ENCODE peak calls at places on chromosomes 13 and 19, in five cellular contexts. B, V, J, P and R are unnamed samples.
A peak's percentile ranks its signal among the peaks of the same experiment; 100 is the strongest.

GRCh38 chr13:60090579-60090978 is 73.1 kb downstream of the DIAPH3 start:
- DNase-seq in B (no peak), P (no peak), J (no peak), V (no peak), R (no peak)

GRCh38 chr13:40580566-40581276 is 85.7 kb downstream of the FOXO1 start:
- DNase-seq in P (no peak), B (no peak), J (no peak), V (no peak), R (no peak)

GRCh38 chr19:718251-719024 is 9.7 kb downstream of the PALM start:
- DNase-seq in J (no peak), B (no peak), V (no peak), P (no peak), R (no peak)

GRCh38 chr19:23817519-23817918 is 58.8 kb upstream of the ZNF681 start:
- DNase-seq in J (no peak), B (peak; percentile 5), V (peak; percentile 14), P (no peak), R (no peak)

GRCh38 chr13:26719356-26719945 is 41.1 kb downstream of the GPR12 start:
- DNase-seq in J (no peak), B (no peak), P (no peak), V (no peak), R (no peak)

GRCh38 chr19:14175351-14175792 is 30.6 kb downstream of the ADGRL1 start:
- DNase-seq in V (no peak), J (no peak), B (no peak), P (no peak), R (no peak)

GRCh38 chr19:2616741-2617392 is 85.6 kb downstream of the GNG7 start:
- DNase-seq in B (no peak), P (no peak), J (peak; percentile 37), V (no peak), R (no peak)

GRCh38 chr19:32287811-32288227 is 57.6 kb upstream of the ZNF507 start:
- DNase-seq in V (peak; percentile 29), J (peak; percentile 72), B (peak; percentile 68), P (peak; percentile 59), R (no peak)

GRCh38 chr19:3114018-3114726 is 20.0 kb downstream of the GNA11 start:
- DNase-seq in B (no peak), V (no peak), P (no peak), J (no peak), R (no peak)

GRCh38 chr13:62113145-62113544 is 697.5 kb upstream of the PCDH20 start:
- DNase-seq in V (no peak), J (no peak), P (no peak), B (no peak), R (no peak)

GRCh38 chr13:61954092-61954491 is 538.4 kb upstream of the PCDH20 start:
- DNase-seq in V (no peak), P (no peak), J (no peak), B (no peak), R (no peak)

GRCh38 chr13:45194081-45194939 is 6.5 kb downstream of the KCTD4 start:
- DNase-seq in J (peak; percentile 37), P (no peak), B (peak; percentile 43), V (peak; percentile 69), R (no peak)

GRCh38 chr19:50818859-50819472 is 4.6 kb downstream of the KLK1 start:
- DNase-seq in B (no peak), V (no peak), J (no peak), P (no peak), R (peak; percentile 62)

GRCh38 chr13:79812070-79812850 is 331.3 kb downstream of the NDFIP2 start:
- DNase-seq in J (no peak), V (no peak), P (no peak), B (no peak), R (peak; percentile 58)

GRCh38 chr19:46372901-46373572 is 26.1 kb downstream of the PPP5C start:
- DNase-seq in V (no peak), B (peak; percentile 18), J (no peak), P (no peak), R (no peak)

GRCh38 chr13:62598708-62599107 is 1183.1 kb upstream of the PCDH20 start:
- DNase-seq in J (no peak), V (no peak), P (no peak), B (no peak), R (no peak)

GRCh38 chr13:48043789-48044503 is 6.4 kb downstream of the NUDT15 start:
- DNase-seq in B (peak; percentile 35), P (peak; percentile 28), V (peak; percentile 16), J (no peak), R (no peak)

GRCh38 chr13:109385161-109385560 is 401.2 kb downstream of the IRS2 start:
- DNase-seq in J (no peak), P (peak; percentile 74), V (peak; percentile 11), B (no peak), R (no peak)

GRCh38 chr13:99404005-99404755 is 97.0 kb upstream of the GPR183 start:
- DNase-seq in B (no peak), V (peak; percentile 59), J (no peak), P (no peak), R (no peak)

GRCh38 chr19:2426661-2427322 is 594 bp downstream of the TIMM13 start:
- DNase-seq in V (peak; percentile 35), J (peak; percentile 35), P (no peak), B (peak; percentile 27), R (no peak)

GRCh38 chr19:30082611-30083010 is 140.6 kb downstream of the URI1 start:
- DNase-seq in B (no peak), V (no peak), J (no peak), P (no peak), R (no peak)

GRCh38 chr13:98575009-98575866 is 1.7 kb downstream of the STK24 start:
- DNase-seq in P (no peak), V (peak; percentile 34), B (no peak), J (no peak), R (no peak)

GRCh38 chr13:32902898-32903297 is 113.3 kb upstream of the KL start:
- DNase-seq in B (no peak), P (no peak), J (peak; percentile 85), V (no peak), R (no peak)

DNA sequence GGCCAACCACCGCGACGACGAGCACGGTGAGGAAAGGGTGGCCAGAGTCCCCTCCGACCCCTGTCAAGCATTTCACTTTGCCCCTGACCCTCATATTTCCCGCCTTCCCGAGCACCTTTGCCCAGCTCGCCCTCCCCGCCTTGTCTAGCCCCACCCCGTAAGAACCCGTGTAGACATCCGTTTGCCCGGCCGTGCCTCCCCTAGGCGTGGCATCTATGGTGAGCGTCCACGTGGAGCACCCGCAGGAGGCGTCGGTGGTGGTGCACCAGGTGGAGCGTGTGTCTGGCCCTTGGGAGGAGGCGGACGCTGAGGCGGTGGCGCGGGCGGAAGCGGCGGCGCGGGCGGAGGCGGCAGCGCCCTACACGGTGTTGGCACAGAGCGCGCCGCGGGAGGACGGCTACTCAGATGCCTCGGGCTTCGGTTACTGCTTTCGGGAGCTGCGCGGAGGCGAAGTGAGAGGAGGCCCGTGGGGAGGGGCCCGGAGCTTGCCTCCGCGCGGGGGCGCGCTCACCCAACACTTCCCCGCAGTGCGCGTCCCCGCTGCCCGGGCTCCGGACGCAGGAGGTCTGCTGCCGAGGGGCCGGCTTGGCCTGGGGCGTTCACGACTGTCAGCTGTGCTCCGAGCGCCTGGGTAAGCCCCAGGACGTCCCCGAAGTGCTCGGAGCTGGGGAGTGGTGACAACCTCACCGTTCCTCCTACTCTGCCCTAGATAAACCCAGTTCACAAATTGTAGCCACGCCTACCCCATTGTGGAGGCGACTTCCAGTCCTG is 4.2 kb downstream of the LTBP4 start:
- DNase-seq in J (peak; percentile 72), B (peak; percentile 30), P (no peak), V (peak; percentile 95), R (peak; percentile 84)
- TF ChIP-seq CTCF in J (peak; percentile 34), B (no peak), P (no peak), V (peak; percentile 39), R (peak; percentile 38)

GRCh38 chr13:96994030-96994848 is at the start of gene OXGR1:
- DNase-seq in P (no peak), V (no peak), J (no peak), B (no peak), R (no peak)
- TF ChIP-seq CTCF in P (no peak), V (no peak), J (no peak), B (no peak), R (no peak)

DNA sequence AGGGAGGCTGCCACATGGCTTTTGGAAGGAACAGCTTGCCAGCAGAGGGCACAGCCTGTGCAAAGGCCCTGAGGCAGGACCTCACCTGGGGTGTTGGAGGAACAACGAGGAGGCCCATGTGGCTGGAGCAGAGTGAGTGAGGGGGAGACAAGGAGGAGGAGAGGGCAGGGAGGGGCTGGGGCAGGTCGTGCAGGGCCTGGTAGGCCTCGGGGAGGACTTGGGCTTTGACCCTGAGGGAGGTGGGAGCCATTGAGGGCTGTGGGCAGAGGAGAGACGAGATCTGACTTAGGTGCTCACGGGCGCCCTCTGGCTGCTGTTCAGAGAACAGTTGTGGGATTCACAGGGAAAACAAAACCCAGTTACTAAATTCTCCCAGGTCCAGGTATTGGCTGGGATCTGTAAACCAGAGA is 25.2 kb downstream of the ZNRF4 start:
- DNase-seq in P (no peak), V (no peak), J (no peak), B (no peak), R (no peak)
- TF ChIP-seq CTCF in P (peak; percentile 48), V (peak; percentile 54), J (peak; percentile 53), B (peak; percentile 74), R (peak; percentile 63)

GRCh38 chr13:49904729-49905456 is 31.2 kb downstream of the SPRYD7 start:
- DNase-seq in P (no peak), V (no peak), B (no peak), J (no peak), R (no peak)

DNA sequence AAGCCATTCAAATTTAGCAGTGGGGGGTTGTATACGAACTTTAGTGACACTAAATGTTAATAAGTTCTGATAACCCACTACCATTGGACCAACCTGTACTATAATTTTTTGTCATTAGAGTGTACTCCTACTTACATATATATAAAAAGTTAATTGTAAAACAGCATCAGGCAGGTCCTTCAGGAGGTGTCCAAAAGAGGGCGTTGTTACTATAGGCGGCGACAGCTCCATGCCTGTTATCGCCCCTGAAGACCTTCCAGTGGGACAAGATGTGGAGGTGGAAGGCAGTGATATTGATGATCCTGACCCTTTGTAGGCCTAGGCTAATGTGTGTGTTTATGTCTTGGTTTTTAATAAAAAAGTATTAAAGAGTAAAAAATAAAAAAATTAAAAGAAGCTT is 27.5 kb downstream of the SPRYD7 start:
- DNase-seq in B (no peak), J (no peak), P (no peak), V (no peak), R (no peak)
- TF ChIP-seq CTCF in B (peak; percentile 5), J (no peak), P (no peak), V (no peak), R (peak; percentile 5)

DNA sequence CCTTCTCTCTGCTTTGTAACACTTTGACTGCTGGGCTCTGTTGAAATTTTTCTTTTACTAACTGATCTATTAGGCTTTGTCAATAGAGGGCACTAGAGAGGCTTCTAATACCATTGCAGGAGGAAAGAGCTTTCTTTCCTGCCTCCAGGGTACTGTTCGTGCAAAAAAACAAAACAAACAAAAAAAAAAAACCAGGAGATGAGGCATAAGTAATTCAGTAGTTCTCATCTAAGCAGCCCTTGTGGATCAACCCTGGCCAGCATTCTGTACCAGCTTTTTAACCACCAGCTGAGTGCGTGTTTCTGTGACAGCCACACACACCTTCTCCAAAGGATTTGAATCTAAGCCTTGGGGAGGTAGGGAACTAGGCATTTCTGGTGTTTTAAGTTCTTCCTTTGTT is 1707.6 kb upstream of the SLC10A2 start:
- DNase-seq in B (peak; percentile 16), P (no peak), J (no peak), V (peak; percentile 32), R (no peak)
- TF ChIP-seq CTCF in B (peak; percentile 74), P (peak; percentile 44), J (peak; percentile 60), V (peak; percentile 69), R (peak; percentile 76)

GRCh38 chr19:12801466-12802266 is at the start of the genes PRDX2 and THSD8:
- DNase-seq in B (no peak), J (peak; percentile 79), V (peak; percentile 69), P (no peak), R (peak; percentile 92)
- TF ChIP-seq CTCF in B (peak; percentile 1), J (no peak), V (no peak), P (peak; percentile 4), R (no peak)